ENCODE peak calls at places on chromosome 17, in five cellular contexts. One of them, this sample, is unnamed. For H3K4me1, the result is how much of the 10 kb centered on the place peaks cover.

GRCh38 chr17:57705921-57706695 is 39.0 kb downstream of the CCDC182 start:
- DNase-seq in effector memory CD4-positive, alpha-beta T cell: no peak
- DNase-seq in CD8-positive, alpha-beta memory T cell: no peak
- DNase-seq in HCT116: no peak
- DNase-seq in GM23248: no peak
- DNase-seq in this sample: no peak

GRCh38 chr17:19299214-19299747 is 62.1 kb downstream of the EPN2 start:
- DNase-seq in GM23248: no peak
- DNase-seq in CD8-positive, alpha-beta memory T cell: no peak
- DNase-seq in effector memory CD4-positive, alpha-beta T cell: no peak
- DNase-seq in HCT116: no peak
- DNase-seq in this sample: no peak

GRCh38 chr17:50803676-50804075 is 31.7 kb upstream of the WFIKKN2 start:
- DNase-seq in CD8-positive, alpha-beta memory T cell: no peak
- DNase-seq in HCT116: no peak
- DNase-seq in effector memory CD4-positive, alpha-beta T cell: no peak
- DNase-seq in GM23248: no peak
- DNase-seq in this sample: no peak

GRCh38 chr17:28904800-28905199 is 1.9 kb upstream of the DHRS13 start:
- DNase-seq in HCT116: no peak
- DNase-seq in effector memory CD4-positive, alpha-beta T cell: no peak
- DNase-seq in GM23248: no peak
- DNase-seq in CD8-positive, alpha-beta memory T cell: no peak
- DNase-seq in this sample: no peak

GRCh38 chr17:65167581-65167980 is 30.4 kb downstream of the RGS9 start:
- DNase-seq in CD8-positive, alpha-beta memory T cell: no peak
- DNase-seq in GM23248: no peak
- DNase-seq in HCT116: no peak
- DNase-seq in effector memory CD4-positive, alpha-beta T cell: no peak
- DNase-seq in this sample: no peak

GRCh38 chr17:10879110-10879509 is 41.2 kb upstream of the PIRT start:
- DNase-seq in HCT116: no peak
- DNase-seq in GM23248: peak
- DNase-seq in effector memory CD4-positive, alpha-beta T cell: no peak
- DNase-seq in CD8-positive, alpha-beta memory T cell: no peak
- DNase-seq in this sample: peak

GRCh38 chr17:61487668-61488595 is 35.7 kb downstream of the TBX4 start:
- DNase-seq in effector memory CD4-positive, alpha-beta T cell: no peak
- DNase-seq in HCT116: no peak
- DNase-seq in CD8-positive, alpha-beta memory T cell: no peak
- DNase-seq in GM23248: no peak
- DNase-seq in this sample: no peak

GRCh38 chr17:81701288-81702071 is 1.7 kb upstream of the MRPL12 start:
- DNase-seq in CD8-positive, alpha-beta memory T cell: no peak
- DNase-seq in GM23248: peak
- DNase-seq in effector memory CD4-positive, alpha-beta T cell: no peak
- DNase-seq in HCT116: no peak
- DNase-seq in this sample: peak

GRCh38 chr17:31869031-31869430 is 10.0 kb upstream of the COPRS start:
- DNase-seq in CD8-positive, alpha-beta memory T cell: no peak
- DNase-seq in effector memory CD4-positive, alpha-beta T cell: no peak
- DNase-seq in HCT116: no peak
- DNase-seq in GM23248: peak
- DNase-seq in this sample: no peak

GRCh38 chr17:33667052-33667509 is 374.0 kb upstream of the ASIC2 start:
- DNase-seq in CD8-positive, alpha-beta memory T cell: peak
- DNase-seq in GM23248: no peak
- DNase-seq in HCT116: no peak
- DNase-seq in effector memory CD4-positive, alpha-beta T cell: peak
- DNase-seq in this sample: peak

GRCh38 chr17:19254651-19255050 is 17.5 kb downstream of the EPN2 start:
- DNase-seq in CD8-positive, alpha-beta memory T cell: no peak
- DNase-seq in GM23248: no peak
- DNase-seq in effector memory CD4-positive, alpha-beta T cell: no peak
- DNase-seq in HCT116: no peak
- DNase-seq in this sample: no peak

GRCh38 chr17:45314761-45315549 is 1.9 kb downstream of the MAP3K14 start:
- DNase-seq in GM23248: peak
- DNase-seq in HCT116: no peak
- DNase-seq in CD8-positive, alpha-beta memory T cell: no peak
- DNase-seq in effector memory CD4-positive, alpha-beta T cell: no peak
- DNase-seq in this sample: peak
- H3K4me3 ChIP-seq in GM23248: peak
- H3K4me3 ChIP-seq in HCT116: peak
- H3K4me3 ChIP-seq in CD8-positive, alpha-beta memory T cell: peak
- H3K4me3 ChIP-seq in effector memory CD4-positive, alpha-beta T cell: peak
- H3K4me3 ChIP-seq in this sample: no peak

GRCh38 chr17:36706437-36706731 is 105.0 kb downstream of the MRM1 start:
- DNase-seq in GM23248: no peak
- DNase-seq in HCT116: no peak
- DNase-seq in effector memory CD4-positive, alpha-beta T cell: no peak
- DNase-seq in CD8-positive, alpha-beta memory T cell: no peak
- DNase-seq in this sample: no peak

GRCh38 chr17:36697907-36698526 is 96.6 kb downstream of the MRM1 start:
- DNase-seq in CD8-positive, alpha-beta memory T cell: no peak
- DNase-seq in HCT116: no peak
- DNase-seq in GM23248: no peak
- DNase-seq in effector memory CD4-positive, alpha-beta T cell: no peak
- DNase-seq in this sample: no peak

GRCh38 chr17:36707904-36708303 is 106.5 kb downstream of the MRM1 start:
- DNase-seq in GM23248: no peak
- DNase-seq in effector memory CD4-positive, alpha-beta T cell: no peak
- DNase-seq in CD8-positive, alpha-beta memory T cell: no peak
- DNase-seq in HCT116: no peak
- DNase-seq in this sample: no peak

GRCh38 chr17:36705651-36706436 is 104.5 kb downstream of the MRM1 start:
- DNase-seq in GM23248: peak
- DNase-seq in HCT116: peak
- DNase-seq in CD8-positive, alpha-beta memory T cell: peak
- DNase-seq in effector memory CD4-positive, alpha-beta T cell: peak
- DNase-seq in this sample: peak

DNA sequence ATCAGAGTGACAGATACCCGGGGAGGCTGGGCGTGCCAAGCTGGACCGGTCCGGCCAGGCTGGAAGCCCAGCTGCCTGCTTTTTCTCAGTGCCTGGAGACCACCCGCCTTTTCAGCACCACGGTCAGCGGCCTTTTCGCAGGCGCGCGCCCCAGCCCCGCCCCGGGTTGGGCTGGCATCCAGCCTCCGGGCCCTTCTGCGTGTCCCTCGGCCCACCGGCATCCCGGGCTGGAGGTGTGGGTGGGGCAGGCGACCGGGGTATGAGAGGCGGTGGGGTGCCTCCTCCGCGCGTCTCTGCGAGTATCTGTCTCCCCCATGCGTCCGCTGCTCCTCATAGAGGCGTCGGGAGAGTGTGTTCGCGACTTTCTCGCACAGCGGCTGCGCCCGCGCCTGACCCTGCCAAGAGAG is 102.5 kb downstream of the MRM1 start:
- DNase-seq in effector memory CD4-positive, alpha-beta T cell: no peak
- DNase-seq in CD8-positive, alpha-beta memory T cell: peak
- DNase-seq in HCT116: no peak
- DNase-seq in GM23248: peak
- DNase-seq in this sample: no peak
- H3K27ac ChIP-seq in effector memory CD4-positive, alpha-beta T cell: no peak
- H3K27ac ChIP-seq in CD8-positive, alpha-beta memory T cell: no peak
- H3K27ac ChIP-seq in HCT116: no peak
- H3K27ac ChIP-seq in GM23248: no peak
- H3K27ac ChIP-seq in this sample: no peak

GRCh38 chr17:17093764-17094163 is 51.5 kb downstream of the MPRIP start:
- DNase-seq in effector memory CD4-positive, alpha-beta T cell: no peak
- DNase-seq in HCT116: no peak
- DNase-seq in CD8-positive, alpha-beta memory T cell: no peak
- DNase-seq in GM23248: peak
- DNase-seq in this sample: no peak
- H3K4me1 ChIP-seq in effector memory CD4-positive, alpha-beta T cell: under half
- H3K4me1 ChIP-seq in HCT116: under half
- H3K4me1 ChIP-seq in CD8-positive, alpha-beta memory T cell: under half
- H3K4me1 ChIP-seq in GM23248: under half
- H3K4me1 ChIP-seq in this sample: under half

GRCh38 chr17:76993636-76994035 is 125.4 kb downstream of the MGAT5B start:
- DNase-seq in GM23248: no peak
- DNase-seq in HCT116: no peak
- DNase-seq in effector memory CD4-positive, alpha-beta T cell: no peak
- DNase-seq in CD8-positive, alpha-beta memory T cell: no peak
- DNase-seq in this sample: no peak

GRCh38 chr17:76995352-76996105 is 127.3 kb downstream of the MGAT5B start:
- DNase-seq in CD8-positive, alpha-beta memory T cell: no peak
- DNase-seq in GM23248: no peak
- DNase-seq in HCT116: no peak
- DNase-seq in effector memory CD4-positive, alpha-beta T cell: no peak
- DNase-seq in this sample: no peak

GRCh38 chr17:76992911-76993310 is 124.7 kb downstream of the MGAT5B start:
- DNase-seq in HCT116: no peak
- DNase-seq in CD8-positive, alpha-beta memory T cell: no peak
- DNase-seq in GM23248: no peak
- DNase-seq in effector memory CD4-positive, alpha-beta T cell: no peak
- DNase-seq in this sample: no peak

GRCh38 chr17:76996741-76997694 is 128.8 kb downstream of the MGAT5B start:
- DNase-seq in HCT116: no peak
- DNase-seq in effector memory CD4-positive, alpha-beta T cell: no peak
- DNase-seq in CD8-positive, alpha-beta memory T cell: no peak
- DNase-seq in GM23248: no peak
- DNase-seq in this sample: no peak

DNA sequence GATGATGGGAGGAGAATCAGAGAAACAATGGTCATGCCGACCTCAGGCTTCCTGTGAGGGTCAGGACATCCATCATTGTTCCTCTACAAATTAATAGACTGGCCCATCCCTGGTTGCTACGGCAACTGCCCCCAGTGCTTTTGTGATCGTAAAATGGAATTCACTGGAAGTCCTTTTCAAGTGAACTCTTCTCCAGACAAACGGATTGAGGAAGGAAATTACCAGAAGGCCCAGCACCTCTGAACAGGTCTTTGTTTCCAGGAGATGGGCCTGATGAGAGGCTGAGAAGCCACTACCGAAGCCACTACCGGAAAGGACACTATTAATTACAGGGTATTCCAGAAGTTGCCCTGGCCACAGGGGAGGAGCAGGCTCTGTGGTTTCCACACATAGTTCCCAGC is 126.0 kb downstream of the MGAT5B start:
- DNase-seq in effector memory CD4-positive, alpha-beta T cell: no peak
- DNase-seq in CD8-positive, alpha-beta memory T cell: no peak
- DNase-seq in GM23248: no peak
- DNase-seq in HCT116: no peak
- DNase-seq in this sample: no peak
- H3K4me3 ChIP-seq in effector memory CD4-positive, alpha-beta T cell: no peak
- H3K4me3 ChIP-seq in CD8-positive, alpha-beta memory T cell: no peak
- H3K4me3 ChIP-seq in GM23248: no peak
- H3K4me3 ChIP-seq in HCT116: no peak
- H3K4me3 ChIP-seq in this sample: no peak

GRCh38 chr17:4560837-4561241 is 462 bp upstream of the GGT6 start:
- DNase-seq in GM23248: no peak
- DNase-seq in CD8-positive, alpha-beta memory T cell: no peak
- DNase-seq in effector memory CD4-positive, alpha-beta T cell: no peak
- DNase-seq in HCT116: no peak
- DNase-seq in this sample: no peak

GRCh38 chr17:4572131-4572530 is 11.8 kb upstream of the GGT6 start:
- DNase-seq in effector memory CD4-positive, alpha-beta T cell: no peak
- DNase-seq in HCT116: no peak
- DNase-seq in GM23248: no peak
- DNase-seq in CD8-positive, alpha-beta memory T cell: no peak
- DNase-seq in this sample: no peak

GRCh38 chr17:4562000-4562969 is 1.9 kb upstream of the GGT6 start:
- DNase-seq in effector memory CD4-positive, alpha-beta T cell: no peak
- DNase-seq in HCT116: no peak
- DNase-seq in GM23248: no peak
- DNase-seq in CD8-positive, alpha-beta memory T cell: no peak
- DNase-seq in this sample: peak

GRCh38 chr17:4565209-4566141 is 5.1 kb upstream of the GGT6 start:
- DNase-seq in effector memory CD4-positive, alpha-beta T cell: peak
- DNase-seq in GM23248: peak
- DNase-seq in CD8-positive, alpha-beta memory T cell: peak
- DNase-seq in HCT116: peak
- DNase-seq in this sample: peak

GRCh38 chr17:4566785-4567184 is 6.4 kb upstream of the GGT6 start:
- DNase-seq in GM23248: peak
- DNase-seq in CD8-positive, alpha-beta memory T cell: no peak
- DNase-seq in effector memory CD4-positive, alpha-beta T cell: peak
- DNase-seq in HCT116: peak
- DNase-seq in this sample: peak
- H3K27ac ChIP-seq in GM23248: no peak
- H3K27ac ChIP-seq in CD8-positive, alpha-beta memory T cell: no peak
- H3K27ac ChIP-seq in effector memory CD4-positive, alpha-beta T cell: no peak
- H3K27ac ChIP-seq in HCT116: no peak
- H3K27ac ChIP-seq in this sample: no peak

GRCh38 chr17:1091885-1092284 is 87.9 kb downstream of the ABR start:
- DNase-seq in HCT116: no peak
- DNase-seq in GM23248: no peak
- DNase-seq in CD8-positive, alpha-beta memory T cell: no peak
- DNase-seq in effector memory CD4-positive, alpha-beta T cell: no peak
- DNase-seq in this sample: no peak

GRCh38 chr17:1095093-1095852 is 84.5 kb downstream of the ABR start:
- DNase-seq in effector memory CD4-positive, alpha-beta T cell: no peak
- DNase-seq in CD8-positive, alpha-beta memory T cell: no peak
- DNase-seq in GM23248: no peak
- DNase-seq in HCT116: no peak
- DNase-seq in this sample: no peak

GRCh38 chr17:1091190-1091534 is 88.6 kb downstream of the ABR start:
- DNase-seq in CD8-positive, alpha-beta memory T cell: no peak
- DNase-seq in GM23248: no peak
- DNase-seq in effector memory CD4-positive, alpha-beta T cell: no peak
- DNase-seq in HCT116: no peak
- DNase-seq in this sample: no peak

GRCh38 chr17:1095853-1096675 is 83.7 kb downstream of the ABR start:
- DNase-seq in CD8-positive, alpha-beta memory T cell: no peak
- DNase-seq in effector memory CD4-positive, alpha-beta T cell: no peak
- DNase-seq in HCT116: no peak
- DNase-seq in GM23248: no peak
- DNase-seq in this sample: no peak

GRCh38 chr17:1094591-1094990 is 85.2 kb downstream of the ABR start:
- DNase-seq in effector memory CD4-positive, alpha-beta T cell: no peak
- DNase-seq in HCT116: no peak
- DNase-seq in GM23248: no peak
- DNase-seq in CD8-positive, alpha-beta memory T cell: no peak
- DNase-seq in this sample: no peak
- H3K4me1 ChIP-seq in effector memory CD4-positive, alpha-beta T cell: under half
- H3K4me1 ChIP-seq in HCT116: under half
- H3K4me1 ChIP-seq in GM23248: under half
- H3K4me1 ChIP-seq in CD8-positive, alpha-beta memory T cell: under half
- H3K4me1 ChIP-seq in this sample: under half

This sample was measured in small intestine.